ENCODE peak calls at places on chromosomes 12 and 14, in six cellular contexts. One of them, this sample, is unnamed.

GRCh38 chr14:85317491-85318021 is 212.4 kb upstream of the FLRT2 start:
- DNase-seq in HepG2: no peak
- DNase-seq in AG04450: no peak
- DNase-seq in brain microvascular endothelial cell: no peak
- DNase-seq in cardiac fibroblast: no peak
- DNase-seq in A549: no peak
- DNase-seq in this sample: peak

GRCh38 chr12:9363145-9363544 is 154.9 kb upstream of the PZP start:
- DNase-seq in HepG2: no peak
- DNase-seq in AG04450: no peak
- DNase-seq in brain microvascular endothelial cell: no peak
- DNase-seq in cardiac fibroblast: no peak
- DNase-seq in A549: no peak
- DNase-seq in this sample: no peak

GRCh38 chr12:115895247-115895646 is 382.2 kb downstream of the MED13L start:
- DNase-seq in HepG2: no peak
- DNase-seq in AG04450: no peak
- DNase-seq in brain microvascular endothelial cell: no peak
- DNase-seq in cardiac fibroblast: no peak
- DNase-seq in A549: peak
- DNase-seq in this sample: no peak

GRCh38 chr14:20802341-20803084 is at the start of gene RNASE1:
- DNase-seq in HepG2: peak
- DNase-seq in AG04450: no peak
- DNase-seq in brain microvascular endothelial cell: no peak
- DNase-seq in cardiac fibroblast: peak
- DNase-seq in A549: peak
- DNase-seq in this sample: no peak

GRCh38 chr12:30953946-30954766 is 27.6 kb downstream of the TSPAN11 start:
- DNase-seq in HepG2: peak
- DNase-seq in AG04450: no peak
- DNase-seq in brain microvascular endothelial cell: no peak
- DNase-seq in cardiac fibroblast: no peak
- DNase-seq in A549: no peak
- DNase-seq in this sample: no peak

GRCh38 chr14:76917158-76917596 is 91.0 kb downstream of the LRRC74A start:
- DNase-seq in HepG2: peak
- DNase-seq in AG04450: no peak
- DNase-seq in brain microvascular endothelial cell: peak
- DNase-seq in cardiac fibroblast: peak
- DNase-seq in A549: peak
- DNase-seq in this sample: peak

GRCh38 chr12:102116392-102116791 is 3.5 kb downstream of the NUP37 start:
- DNase-seq in HepG2: no peak
- DNase-seq in AG04450: no peak
- DNase-seq in brain microvascular endothelial cell: no peak
- DNase-seq in cardiac fibroblast: no peak
- DNase-seq in A549: no peak
- DNase-seq in this sample: no peak

GRCh38 chr14:51004352-51004800 is 60.1 kb upstream of the PYGL start:
- DNase-seq in HepG2: no peak
- DNase-seq in AG04450: no peak
- DNase-seq in brain microvascular endothelial cell: no peak
- DNase-seq in cardiac fibroblast: peak
- DNase-seq in A549: peak
- DNase-seq in this sample: no peak

GRCh38 chr12:23204933-23205778 is 580.2 kb downstream of the ETNK1 start:
- DNase-seq in HepG2: peak
- DNase-seq in AG04450: peak
- DNase-seq in brain microvascular endothelial cell: peak
- DNase-seq in cardiac fibroblast: peak
- DNase-seq in A549: peak
- DNase-seq in this sample: peak

GRCh38 chr12:51392556-51393237 is 1.5 kb upstream of the GALNT6 start:
- DNase-seq in HepG2: no peak
- DNase-seq in AG04450: no peak
- DNase-seq in brain microvascular endothelial cell: no peak
- DNase-seq in cardiac fibroblast: no peak
- DNase-seq in A549: no peak
- DNase-seq in this sample: peak

GRCh38 chr14:90179809-90180779 is 76.3 kb upstream of the PSMC1 start:
- DNase-seq in HepG2: no peak
- DNase-seq in AG04450: no peak
- DNase-seq in brain microvascular endothelial cell: no peak
- DNase-seq in cardiac fibroblast: no peak
- DNase-seq in A549: no peak
- DNase-seq in this sample: no peak

GRCh38 chr14:57390037-57390805 is at the start of gene NAA30:
- DNase-seq in HepG2: peak
- DNase-seq in AG04450: peak
- DNase-seq in brain microvascular endothelial cell: peak
- DNase-seq in cardiac fibroblast: peak
- DNase-seq in A549: peak
- DNase-seq in this sample: peak

GRCh38 chr12:69894800-69895199 is 69.8 kb downstream of the MYRFL start:
- DNase-seq in HepG2: no peak
- DNase-seq in AG04450: no peak
- DNase-seq in brain microvascular endothelial cell: no peak
- DNase-seq in cardiac fibroblast: no peak
- DNase-seq in A549: no peak
- DNase-seq in this sample: no peak

GRCh38 chr12:124804011-124804621 is 59.5 kb downstream of the SCARB1 start:
- DNase-seq in HepG2: peak
- DNase-seq in AG04450: no peak
- DNase-seq in brain microvascular endothelial cell: no peak
- DNase-seq in cardiac fibroblast: peak
- DNase-seq in A549: peak
- DNase-seq in this sample: no peak

GRCh38 chr14:78222746-78223145 is 52.6 kb downstream of the NRXN3 start:
- DNase-seq in HepG2: no peak
- DNase-seq in AG04450: no peak
- DNase-seq in brain microvascular endothelial cell: no peak
- DNase-seq in cardiac fibroblast: no peak
- DNase-seq in A549: no peak
- DNase-seq in this sample: no peak

GRCh38 chr14:49960453-49960852 is 67.6 kb downstream of the ARF6 start:
- DNase-seq in HepG2: no peak
- DNase-seq in AG04450: no peak
- DNase-seq in brain microvascular endothelial cell: no peak
- DNase-seq in cardiac fibroblast: no peak
- DNase-seq in A549: no peak
- DNase-seq in this sample: no peak

GRCh38 chr14:94025720-94026119 is 420 bp upstream of the OTUB2 start:
- DNase-seq in HepG2: no peak
- DNase-seq in AG04450: no peak
- DNase-seq in brain microvascular endothelial cell: no peak
- DNase-seq in cardiac fibroblast: no peak
- DNase-seq in A549: no peak
- DNase-seq in this sample: no peak

GRCh38 chr12:46242569-46242968 is 26.3 kb downstream of the SLC38A1 start:
- DNase-seq in HepG2: no peak
- DNase-seq in AG04450: no peak
- DNase-seq in brain microvascular endothelial cell: no peak
- DNase-seq in cardiac fibroblast: no peak
- DNase-seq in A549: no peak
- DNase-seq in this sample: no peak

DNA sequence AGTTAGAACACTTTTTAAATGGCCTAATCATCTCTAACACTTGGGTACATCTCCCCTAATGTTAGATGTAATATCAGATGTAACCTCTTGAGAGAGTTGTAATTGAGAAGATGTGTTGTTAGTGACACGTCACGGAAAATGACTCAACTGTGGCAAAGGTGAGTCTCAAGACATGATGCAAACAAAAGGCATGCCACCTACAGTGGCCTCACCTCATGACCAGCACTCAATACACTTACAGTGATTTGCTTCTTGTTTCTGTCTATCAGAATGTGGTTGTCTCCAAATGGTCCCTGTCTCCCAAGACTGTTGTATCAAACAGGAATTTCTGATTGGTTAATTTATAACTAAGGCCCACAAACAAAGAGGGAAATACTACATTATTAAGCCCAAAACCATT is 91.2 kb downstream of the SLC25A21 start:
- DNase-seq in HepG2: no peak
- DNase-seq in AG04450: no peak
- DNase-seq in brain microvascular endothelial cell: peak
- DNase-seq in cardiac fibroblast: no peak
- DNase-seq in A549: peak
- DNase-seq in this sample: no peak
- TF ChIP-seq CTCF in HepG2: no peak
- TF ChIP-seq CTCF in AG04450: no peak
- TF ChIP-seq CTCF in brain microvascular endothelial cell: no peak
- TF ChIP-seq CTCF in cardiac fibroblast: no peak
- TF ChIP-seq CTCF in A549: no peak
- TF ChIP-seq CTCF in this sample: no peak

DNA sequence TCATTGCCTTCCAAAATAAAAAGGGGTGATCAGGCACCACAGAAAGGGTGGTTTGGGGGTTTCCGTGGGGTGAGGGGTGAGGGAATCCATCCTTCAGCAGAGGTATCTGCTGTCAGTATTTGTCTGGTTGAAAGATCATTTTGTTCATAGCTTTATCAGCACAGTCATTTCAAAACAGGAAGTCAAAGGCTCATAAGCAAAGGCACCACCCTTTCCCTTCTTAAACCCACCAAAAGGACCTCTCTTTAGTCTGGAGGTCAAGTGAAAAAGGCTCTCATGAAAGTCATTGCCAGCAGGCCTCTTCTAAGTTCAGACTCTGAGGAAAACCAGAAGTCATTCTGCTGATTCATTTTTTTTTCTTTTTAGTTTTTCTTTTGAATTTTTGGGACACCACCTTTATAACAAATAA is 6.2 kb downstream of the CHST11 start:
- DNase-seq in HepG2: no peak
- DNase-seq in AG04450: no peak
- DNase-seq in brain microvascular endothelial cell: no peak
- DNase-seq in cardiac fibroblast: peak
- DNase-seq in A549: no peak
- DNase-seq in this sample: no peak
- TF ChIP-seq CTCF in HepG2: no peak
- TF ChIP-seq CTCF in AG04450: no peak
- TF ChIP-seq CTCF in brain microvascular endothelial cell: no peak
- TF ChIP-seq CTCF in cardiac fibroblast: no peak
- TF ChIP-seq CTCF in A549: no peak
- TF ChIP-seq CTCF in this sample: no peak

GRCh38 chr12:24389394-24389793 is 439.9 kb upstream of the SOX5 start:
- DNase-seq in HepG2: no peak
- DNase-seq in AG04450: no peak
- DNase-seq in brain microvascular endothelial cell: no peak
- DNase-seq in cardiac fibroblast: no peak
- DNase-seq in A549: no peak
- DNase-seq in this sample: no peak
- TF ChIP-seq CTCF in HepG2: no peak
- TF ChIP-seq CTCF in AG04450: no peak
- TF ChIP-seq CTCF in brain microvascular endothelial cell: no peak
- TF ChIP-seq CTCF in cardiac fibroblast: no peak
- TF ChIP-seq CTCF in A549: no peak
- TF ChIP-seq CTCF in this sample: no peak

DNA sequence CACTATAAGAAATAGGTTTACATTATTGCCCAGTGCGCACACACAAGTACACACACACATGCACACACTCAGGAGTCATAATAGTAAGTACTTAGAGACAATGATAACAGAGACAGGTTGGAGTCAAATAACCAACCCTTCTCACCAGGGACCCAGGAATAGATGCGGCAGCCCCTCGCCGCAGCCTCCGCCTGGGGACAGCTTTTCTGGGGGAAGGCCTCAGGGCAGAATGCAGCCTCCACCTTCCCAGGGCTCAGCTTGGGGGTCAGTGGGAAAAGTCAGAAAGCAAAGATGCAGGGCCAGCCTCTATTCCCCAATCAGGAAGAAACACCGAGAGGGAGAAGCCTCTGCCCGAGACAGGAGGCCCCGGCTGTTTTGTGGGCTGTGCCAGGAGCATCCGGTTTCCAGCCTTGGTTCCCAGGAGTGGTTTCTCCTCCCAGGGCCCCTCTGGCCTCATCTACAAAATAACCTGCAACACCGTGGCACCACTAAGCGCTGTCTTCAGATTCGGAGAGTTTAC is 23.4 kb upstream of the EIF5 start:
- DNase-seq in HepG2: no peak
- DNase-seq in AG04450: no peak
- DNase-seq in brain microvascular endothelial cell: no peak
- DNase-seq in cardiac fibroblast: no peak
- DNase-seq in A549: no peak
- DNase-seq in this sample: no peak
- TF ChIP-seq CTCF in HepG2: no peak
- TF ChIP-seq CTCF in AG04450: no peak
- TF ChIP-seq CTCF in brain microvascular endothelial cell: no peak
- TF ChIP-seq CTCF in cardiac fibroblast: no peak
- TF ChIP-seq CTCF in A549: no peak
- TF ChIP-seq CTCF in this sample: no peak

GRCh38 chr12:120988234-120988633 is 9.9 kb downstream of the HNF1A start:
- DNase-seq in HepG2: no peak
- DNase-seq in AG04450: no peak
- DNase-seq in brain microvascular endothelial cell: no peak
- DNase-seq in cardiac fibroblast: no peak
- DNase-seq in A549: no peak
- DNase-seq in this sample: no peak

GRCh38 chr12:120990487-120991055 is 12.2 kb downstream of the HNF1A start:
- DNase-seq in HepG2: no peak
- DNase-seq in AG04450: no peak
- DNase-seq in brain microvascular endothelial cell: no peak
- DNase-seq in cardiac fibroblast: no peak
- DNase-seq in A549: no peak
- DNase-seq in this sample: no peak

GRCh38 chr12:120988658-120989057 is 10.3 kb downstream of the HNF1A start:
- DNase-seq in HepG2: no peak
- DNase-seq in AG04450: no peak
- DNase-seq in brain microvascular endothelial cell: no peak
- DNase-seq in cardiac fibroblast: no peak
- DNase-seq in A549: no peak
- DNase-seq in this sample: no peak

GRCh38 chr12:120991965-120992364 is 13.6 kb downstream of the HNF1A start:
- DNase-seq in HepG2: no peak
- DNase-seq in AG04450: no peak
- DNase-seq in brain microvascular endothelial cell: no peak
- DNase-seq in cardiac fibroblast: no peak
- DNase-seq in A549: no peak
- DNase-seq in this sample: no peak

DNA sequence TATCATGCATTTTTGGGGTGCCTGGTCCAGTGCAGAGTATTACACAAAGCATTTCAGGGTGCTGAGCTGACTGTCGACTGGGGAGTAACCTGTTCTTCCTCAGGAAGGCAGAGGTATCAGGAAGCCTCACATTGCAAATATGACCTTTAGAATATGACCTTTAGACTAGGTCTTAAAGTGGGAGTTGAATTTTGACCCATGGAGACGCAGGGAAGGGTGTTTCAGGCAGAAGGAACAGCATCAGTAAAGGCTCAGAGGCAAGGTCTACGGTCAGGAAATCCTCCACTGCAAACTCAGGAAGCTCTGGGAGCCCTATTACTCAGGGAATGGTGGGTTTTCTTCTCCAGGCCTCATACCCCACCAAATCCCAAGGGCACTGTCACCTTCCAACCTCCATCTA is 11.3 kb downstream of the HNF1A start:
- DNase-seq in HepG2: no peak
- DNase-seq in AG04450: no peak
- DNase-seq in brain microvascular endothelial cell: no peak
- DNase-seq in cardiac fibroblast: no peak
- DNase-seq in A549: no peak
- DNase-seq in this sample: no peak
- TF ChIP-seq CTCF in HepG2: no peak
- TF ChIP-seq CTCF in AG04450: no peak
- TF ChIP-seq CTCF in brain microvascular endothelial cell: no peak
- TF ChIP-seq CTCF in cardiac fibroblast: no peak
- TF ChIP-seq CTCF in A549: no peak
- TF ChIP-seq CTCF in this sample: no peak

This sample was measured in HFFc6.